ENCODE peak calls at places on chromosome 10, in seven cellular contexts. One of them, this sample, is unnamed.

GRCh38 chr10:31242902-31243301 is 76.1 kb upstream of the ZEB1 start:
- DNase-seq in hepatic stellate cell: peak
- DNase-seq in stimulated activated CD4-positive, alpha-beta T cell treated with anti-CD3 and anti-CD28 coated beads, Interleukin-15, amount 100 ng/mL, for 1 hour: no peak
- DNase-seq in NCI-H2029: no peak
- DNase-seq in naive thymus-derived CD8-positive, alpha-beta T cell: no peak
- DNase-seq in BJ: peak
- DNase-seq in iPS DF 19.7: peak
- DNase-seq in this sample: peak

GRCh38 chr10:19985745-19986144 is 169.5 kb downstream of the PLXDC2 start:
- DNase-seq in hepatic stellate cell: no peak
- DNase-seq in stimulated activated CD4-positive, alpha-beta T cell treated with anti-CD3 and anti-CD28 coated beads, Interleukin-15, amount 100 ng/mL, for 1 hour: no peak
- DNase-seq in NCI-H2029: no peak
- DNase-seq in naive thymus-derived CD8-positive, alpha-beta T cell: no peak
- DNase-seq in BJ: no peak
- DNase-seq in iPS DF 19.7: no peak
- DNase-seq in this sample: no peak

GRCh38 chr10:87618470-87619423 is 40.9 kb upstream of the PAPSS2 start:
- DNase-seq in hepatic stellate cell: no peak
- DNase-seq in stimulated activated CD4-positive, alpha-beta T cell treated with anti-CD3 and anti-CD28 coated beads, Interleukin-15, amount 100 ng/mL, for 1 hour: no peak
- DNase-seq in NCI-H2029: no peak
- DNase-seq in naive thymus-derived CD8-positive, alpha-beta T cell: no peak
- DNase-seq in BJ: no peak
- DNase-seq in iPS DF 19.7: no peak
- DNase-seq in this sample: no peak

GRCh38 chr10:90751107-90751997 is 106.5 kb downstream of the HTR7 start:
- DNase-seq in hepatic stellate cell: peak
- DNase-seq in stimulated activated CD4-positive, alpha-beta T cell treated with anti-CD3 and anti-CD28 coated beads, Interleukin-15, amount 100 ng/mL, for 1 hour: no peak
- DNase-seq in NCI-H2029: peak
- DNase-seq in naive thymus-derived CD8-positive, alpha-beta T cell: peak
- DNase-seq in BJ: no peak
- DNase-seq in iPS DF 19.7: no peak
- DNase-seq in this sample: peak

GRCh38 chr10:8073696-8074416 is 19.4 kb downstream of the GATA3 start:
- DNase-seq in hepatic stellate cell: no peak
- DNase-seq in stimulated activated CD4-positive, alpha-beta T cell treated with anti-CD3 and anti-CD28 coated beads, Interleukin-15, amount 100 ng/mL, for 1 hour: no peak
- DNase-seq in NCI-H2029: no peak
- DNase-seq in naive thymus-derived CD8-positive, alpha-beta T cell: no peak
- DNase-seq in BJ: no peak
- DNase-seq in iPS DF 19.7: no peak
- DNase-seq in this sample: no peak

GRCh38 chr10:122140941-122141623 is 130.0 kb upstream of the BTBD16 start:
- DNase-seq in hepatic stellate cell: peak
- DNase-seq in stimulated activated CD4-positive, alpha-beta T cell treated with anti-CD3 and anti-CD28 coated beads, Interleukin-15, amount 100 ng/mL, for 1 hour: no peak
- DNase-seq in NCI-H2029: no peak
- DNase-seq in naive thymus-derived CD8-positive, alpha-beta T cell: no peak
- DNase-seq in BJ: peak
- DNase-seq in iPS DF 19.7: no peak
- DNase-seq in this sample: no peak

GRCh38 chr10:132169031-132169765 is 17.6 kb upstream of the DPYSL4 start:
- DNase-seq in hepatic stellate cell: no peak
- DNase-seq in stimulated activated CD4-positive, alpha-beta T cell treated with anti-CD3 and anti-CD28 coated beads, Interleukin-15, amount 100 ng/mL, for 1 hour: no peak
- DNase-seq in NCI-H2029: no peak
- DNase-seq in naive thymus-derived CD8-positive, alpha-beta T cell: no peak
- DNase-seq in BJ: no peak
- DNase-seq in iPS DF 19.7: no peak
- DNase-seq in this sample: no peak

GRCh38 chr10:77405771-77406241 is 231.8 kb downstream of the KCNMA1 start:
- DNase-seq in hepatic stellate cell: peak
- DNase-seq in stimulated activated CD4-positive, alpha-beta T cell treated with anti-CD3 and anti-CD28 coated beads, Interleukin-15, amount 100 ng/mL, for 1 hour: no peak
- DNase-seq in NCI-H2029: peak
- DNase-seq in naive thymus-derived CD8-positive, alpha-beta T cell: no peak
- DNase-seq in BJ: no peak
- DNase-seq in iPS DF 19.7: peak
- DNase-seq in this sample: peak

GRCh38 chr10:105017116-105017515 is 376.0 kb downstream of the SORCS3 start:
- DNase-seq in hepatic stellate cell: no peak
- DNase-seq in stimulated activated CD4-positive, alpha-beta T cell treated with anti-CD3 and anti-CD28 coated beads, Interleukin-15, amount 100 ng/mL, for 1 hour: no peak
- DNase-seq in NCI-H2029: no peak
- DNase-seq in naive thymus-derived CD8-positive, alpha-beta T cell: no peak
- DNase-seq in BJ: no peak
- DNase-seq in iPS DF 19.7: no peak
- DNase-seq in this sample: no peak

GRCh38 chr10:124685251-124685650 is 58.9 kb downstream of the FAM53B start:
- DNase-seq in hepatic stellate cell: no peak
- DNase-seq in stimulated activated CD4-positive, alpha-beta T cell treated with anti-CD3 and anti-CD28 coated beads, Interleukin-15, amount 100 ng/mL, for 1 hour: no peak
- DNase-seq in NCI-H2029: no peak
- DNase-seq in naive thymus-derived CD8-positive, alpha-beta T cell: no peak
- DNase-seq in BJ: no peak
- DNase-seq in iPS DF 19.7: no peak
- DNase-seq in this sample: no peak

GRCh38 chr10:127441350-127442219 is 107.5 kb upstream of the NPS start:
- DNase-seq in hepatic stellate cell: no peak
- DNase-seq in stimulated activated CD4-positive, alpha-beta T cell treated with anti-CD3 and anti-CD28 coated beads, Interleukin-15, amount 100 ng/mL, for 1 hour: no peak
- DNase-seq in NCI-H2029: no peak
- DNase-seq in naive thymus-derived CD8-positive, alpha-beta T cell: no peak
- DNase-seq in BJ: no peak
- DNase-seq in iPS DF 19.7: peak
- DNase-seq in this sample: peak

GRCh38 chr10:110416776-110417732 is 80.7 kb upstream of the DUSP5 start:
- DNase-seq in hepatic stellate cell: no peak
- DNase-seq in stimulated activated CD4-positive, alpha-beta T cell treated with anti-CD3 and anti-CD28 coated beads, Interleukin-15, amount 100 ng/mL, for 1 hour: no peak
- DNase-seq in NCI-H2029: peak
- DNase-seq in naive thymus-derived CD8-positive, alpha-beta T cell: no peak
- DNase-seq in BJ: no peak
- DNase-seq in iPS DF 19.7: no peak
- DNase-seq in this sample: no peak

GRCh38 chr10:131212763-131213325 is 98.7 kb downstream of the TCERG1L start:
- DNase-seq in hepatic stellate cell: no peak
- DNase-seq in stimulated activated CD4-positive, alpha-beta T cell treated with anti-CD3 and anti-CD28 coated beads, Interleukin-15, amount 100 ng/mL, for 1 hour: no peak
- DNase-seq in NCI-H2029: no peak
- DNase-seq in naive thymus-derived CD8-positive, alpha-beta T cell: no peak
- DNase-seq in BJ: no peak
- DNase-seq in iPS DF 19.7: no peak
- DNase-seq in this sample: no peak

GRCh38 chr10:86651021-86651471 is 3.3 kb upstream of the OPN4 start:
- DNase-seq in hepatic stellate cell: no peak
- DNase-seq in stimulated activated CD4-positive, alpha-beta T cell treated with anti-CD3 and anti-CD28 coated beads, Interleukin-15, amount 100 ng/mL, for 1 hour: no peak
- DNase-seq in NCI-H2029: no peak
- DNase-seq in naive thymus-derived CD8-positive, alpha-beta T cell: no peak
- DNase-seq in BJ: no peak
- DNase-seq in iPS DF 19.7: no peak
- DNase-seq in this sample: no peak

GRCh38 chr10:71864861-71865473 is 13.9 kb upstream of the PSAP start:
- DNase-seq in hepatic stellate cell: no peak
- DNase-seq in stimulated activated CD4-positive, alpha-beta T cell treated with anti-CD3 and anti-CD28 coated beads, Interleukin-15, amount 100 ng/mL, for 1 hour: no peak
- DNase-seq in NCI-H2029: no peak
- DNase-seq in naive thymus-derived CD8-positive, alpha-beta T cell: no peak
- DNase-seq in BJ: no peak
- DNase-seq in iPS DF 19.7: no peak
- DNase-seq in this sample: no peak

GRCh38 chr10:23543696-23544095 is 104.8 kb downstream of the OTUD1 start:
- DNase-seq in hepatic stellate cell: no peak
- DNase-seq in stimulated activated CD4-positive, alpha-beta T cell treated with anti-CD3 and anti-CD28 coated beads, Interleukin-15, amount 100 ng/mL, for 1 hour: no peak
- DNase-seq in NCI-H2029: no peak
- DNase-seq in naive thymus-derived CD8-positive, alpha-beta T cell: no peak
- DNase-seq in BJ: no peak
- DNase-seq in iPS DF 19.7: no peak
- DNase-seq in this sample: no peak

GRCh38 chr10:125637496-125637895 is 45.5 kb downstream of the TEX36 start:
- DNase-seq in hepatic stellate cell: no peak
- DNase-seq in stimulated activated CD4-positive, alpha-beta T cell treated with anti-CD3 and anti-CD28 coated beads, Interleukin-15, amount 100 ng/mL, for 1 hour: no peak
- DNase-seq in NCI-H2029: no peak
- DNase-seq in naive thymus-derived CD8-positive, alpha-beta T cell: no peak
- DNase-seq in BJ: no peak
- DNase-seq in iPS DF 19.7: no peak
- DNase-seq in this sample: no peak

GRCh38 chr10:128963246-128964099 is 503.6 kb upstream of the MGMT start:
- DNase-seq in hepatic stellate cell: no peak
- DNase-seq in stimulated activated CD4-positive, alpha-beta T cell treated with anti-CD3 and anti-CD28 coated beads, Interleukin-15, amount 100 ng/mL, for 1 hour: no peak
- DNase-seq in NCI-H2029: no peak
- DNase-seq in naive thymus-derived CD8-positive, alpha-beta T cell: no peak
- DNase-seq in BJ: no peak
- DNase-seq in iPS DF 19.7: no peak
- DNase-seq in this sample: no peak

GRCh38 chr10:66822801-66823200 is 103.0 kb upstream of the LRRTM3 start:
- DNase-seq in hepatic stellate cell: no peak
- DNase-seq in stimulated activated CD4-positive, alpha-beta T cell treated with anti-CD3 and anti-CD28 coated beads, Interleukin-15, amount 100 ng/mL, for 1 hour: no peak
- DNase-seq in NCI-H2029: no peak
- DNase-seq in naive thymus-derived CD8-positive, alpha-beta T cell: no peak
- DNase-seq in BJ: no peak
- DNase-seq in iPS DF 19.7: no peak
- DNase-seq in this sample: peak

GRCh38 chr10:11414314-11415038 is 197.0 kb downstream of the USP6NL start:
- DNase-seq in hepatic stellate cell: no peak
- DNase-seq in stimulated activated CD4-positive, alpha-beta T cell treated with anti-CD3 and anti-CD28 coated beads, Interleukin-15, amount 100 ng/mL, for 1 hour: no peak
- DNase-seq in NCI-H2029: no peak
- DNase-seq in naive thymus-derived CD8-positive, alpha-beta T cell: no peak
- DNase-seq in BJ: no peak
- DNase-seq in iPS DF 19.7: no peak
- DNase-seq in this sample: no peak

GRCh38 chr10:22460101-22460500 is 114.8 kb downstream of the SPAG6 start:
- DNase-seq in hepatic stellate cell: no peak
- DNase-seq in stimulated activated CD4-positive, alpha-beta T cell treated with anti-CD3 and anti-CD28 coated beads, Interleukin-15, amount 100 ng/mL, for 1 hour: no peak
- DNase-seq in NCI-H2029: no peak
- DNase-seq in naive thymus-derived CD8-positive, alpha-beta T cell: no peak
- DNase-seq in BJ: no peak
- DNase-seq in iPS DF 19.7: no peak
- DNase-seq in this sample: no peak

GRCh38 chr10:14884082-14884481 is 5.4 kb downstream of the SUV39H2 start:
- DNase-seq in hepatic stellate cell: no peak
- DNase-seq in stimulated activated CD4-positive, alpha-beta T cell treated with anti-CD3 and anti-CD28 coated beads, Interleukin-15, amount 100 ng/mL, for 1 hour: no peak
- DNase-seq in NCI-H2029: no peak
- DNase-seq in naive thymus-derived CD8-positive, alpha-beta T cell: no peak
- DNase-seq in BJ: no peak
- DNase-seq in iPS DF 19.7: no peak
- DNase-seq in this sample: no peak

GRCh38 chr10:112967200-112967599 is 17.2 kb downstream of the TCF7L2 start:
- DNase-seq in hepatic stellate cell: no peak
- DNase-seq in stimulated activated CD4-positive, alpha-beta T cell treated with anti-CD3 and anti-CD28 coated beads, Interleukin-15, amount 100 ng/mL, for 1 hour: no peak
- DNase-seq in NCI-H2029: no peak
- DNase-seq in naive thymus-derived CD8-positive, alpha-beta T cell: no peak
- DNase-seq in BJ: peak
- DNase-seq in iPS DF 19.7: no peak
- DNase-seq in this sample: no peak

GRCh38 chr10:14282271-14282670 is 48.5 kb downstream of the FRMD4A start:
- DNase-seq in hepatic stellate cell: no peak
- DNase-seq in stimulated activated CD4-positive, alpha-beta T cell treated with anti-CD3 and anti-CD28 coated beads, Interleukin-15, amount 100 ng/mL, for 1 hour: no peak
- DNase-seq in NCI-H2029: no peak
- DNase-seq in naive thymus-derived CD8-positive, alpha-beta T cell: no peak
- DNase-seq in BJ: peak
- DNase-seq in iPS DF 19.7: no peak
- DNase-seq in this sample: no peak

GRCh38 chr10:110923856-110924493 is 4.6 kb downstream of the SHOC2 start:
- DNase-seq in hepatic stellate cell: no peak
- DNase-seq in stimulated activated CD4-positive, alpha-beta T cell treated with anti-CD3 and anti-CD28 coated beads, Interleukin-15, amount 100 ng/mL, for 1 hour: no peak
- DNase-seq in NCI-H2029: no peak
- DNase-seq in naive thymus-derived CD8-positive, alpha-beta T cell: no peak
- DNase-seq in BJ: no peak
- DNase-seq in iPS DF 19.7: no peak
- DNase-seq in this sample: no peak

GRCh38 chr10:29160110-29160669 is 128.7 kb upstream of the LYZL1 start:
- DNase-seq in hepatic stellate cell: peak
- DNase-seq in stimulated activated CD4-positive, alpha-beta T cell treated with anti-CD3 and anti-CD28 coated beads, Interleukin-15, amount 100 ng/mL, for 1 hour: no peak
- DNase-seq in NCI-H2029: no peak
- DNase-seq in naive thymus-derived CD8-positive, alpha-beta T cell: no peak
- DNase-seq in BJ: peak
- DNase-seq in iPS DF 19.7: peak
- DNase-seq in this sample: peak

GRCh38 chr10:92691042-92691590 is 1.4 kb downstream of the HHEX start:
- DNase-seq in hepatic stellate cell: no peak
- DNase-seq in stimulated activated CD4-positive, alpha-beta T cell treated with anti-CD3 and anti-CD28 coated beads, Interleukin-15, amount 100 ng/mL, for 1 hour: no peak
- DNase-seq in NCI-H2029: no peak
- DNase-seq in naive thymus-derived CD8-positive, alpha-beta T cell: no peak
- DNase-seq in BJ: no peak
- DNase-seq in iPS DF 19.7: no peak
- DNase-seq in this sample: no peak

GRCh38 chr10:44914891-44915290 is 3.8 kb downstream of the TMEM72 start:
- DNase-seq in hepatic stellate cell: no peak
- DNase-seq in stimulated activated CD4-positive, alpha-beta T cell treated with anti-CD3 and anti-CD28 coated beads, Interleukin-15, amount 100 ng/mL, for 1 hour: no peak
- DNase-seq in NCI-H2029: no peak
- DNase-seq in naive thymus-derived CD8-positive, alpha-beta T cell: no peak
- DNase-seq in BJ: no peak
- DNase-seq in iPS DF 19.7: no peak
- DNase-seq in this sample: no peak

GRCh38 chr10:116147162-116147906 is 125.7 kb downstream of the GFRA1 start:
- DNase-seq in hepatic stellate cell: no peak
- DNase-seq in stimulated activated CD4-positive, alpha-beta T cell treated with anti-CD3 and anti-CD28 coated beads, Interleukin-15, amount 100 ng/mL, for 1 hour: no peak
- DNase-seq in NCI-H2029: no peak
- DNase-seq in naive thymus-derived CD8-positive, alpha-beta T cell: no peak
- DNase-seq in BJ: no peak
- DNase-seq in iPS DF 19.7: no peak
- DNase-seq in this sample: no peak

GRCh38 chr10:132899751-132900065 is 42.7 kb downstream of the CFAP46 start:
- DNase-seq in hepatic stellate cell: no peak
- DNase-seq in stimulated activated CD4-positive, alpha-beta T cell treated with anti-CD3 and anti-CD28 coated beads, Interleukin-15, amount 100 ng/mL, for 1 hour: no peak
- DNase-seq in NCI-H2029: no peak
- DNase-seq in naive thymus-derived CD8-positive, alpha-beta T cell: no peak
- DNase-seq in BJ: no peak
- DNase-seq in iPS DF 19.7: no peak
- DNase-seq in this sample: no peak

GRCh38 chr10:13100349-13101294 is 659 bp downstream of the OPTN start:
- DNase-seq in hepatic stellate cell: peak
- DNase-seq in stimulated activated CD4-positive, alpha-beta T cell treated with anti-CD3 and anti-CD28 coated beads, Interleukin-15, amount 100 ng/mL, for 1 hour: peak
- DNase-seq in NCI-H2029: no peak
- DNase-seq in naive thymus-derived CD8-positive, alpha-beta T cell: peak
- DNase-seq in BJ: no peak
- DNase-seq in iPS DF 19.7: no peak
- DNase-seq in this sample: no peak

GRCh38 chr10:70774810-70775678 is 10.1 kb downstream of the TBATA start:
- DNase-seq in hepatic stellate cell: no peak
- DNase-seq in stimulated activated CD4-positive, alpha-beta T cell treated with anti-CD3 and anti-CD28 coated beads, Interleukin-15, amount 100 ng/mL, for 1 hour: no peak
- DNase-seq in NCI-H2029: no peak
- DNase-seq in naive thymus-derived CD8-positive, alpha-beta T cell: no peak
- DNase-seq in BJ: no peak
- DNase-seq in iPS DF 19.7: no peak
- DNase-seq in this sample: no peak